ENCODE peak calls at places on chromosomes 11 and 22, in four cellular contexts. U is A549, S is K562, T is HepG2. F is an unnamed sample.
A peak's percentile ranks its signal among the peaks of the same experiment; 100 is the strongest.

GRCh38 chr11:128714881-128715280 is 21.0 kb downstream of the FLI1 start:
- DNase-seq in U (no peak), T (no peak), S (no peak), F (peak; percentile 97)

GRCh38 chr11:29773656-29774264 is 243.1 kb downstream of the KCNA4 start:
- DNase-seq in U (no peak), S (no peak), T (no peak), F (no peak)

GRCh38 chr22:35894464-35894878 is 134.2 kb downstream of the RBFOX2 start:
- DNase-seq in T (no peak), U (no peak), S (no peak), F (no peak)

GRCh38 chr11:70692131-70692530 is 293.8 kb downstream of the CTTN start:
- DNase-seq in U (no peak), T (no peak), S (no peak), F (no peak)

GRCh38 chr22:41315586-41315985 is 14.3 kb downstream of the ZC3H7B start:
- DNase-seq in S (no peak), U (no peak), T (no peak), F (no peak)

GRCh38 chr11:3010521-3011275 is 18.6 kb upstream of the NAP1L4 start:
- DNase-seq in S (no peak), U (no peak), T (no peak), F (no peak)

GRCh38 chr11:4514196-4514595 is 30.8 kb upstream of the OR52M1 start:
- DNase-seq in U (no peak), S (no peak), T (no peak), F (no peak)

GRCh38 chr22:30226192-30226832 is 20.2 kb downstream of the LIF start:
- DNase-seq in T (peak; percentile 44), U (peak; percentile 58), S (no peak), F (peak; percentile 56)

GRCh38 chr22:49966041-49966715 is 5.6 kb downstream of the PIM3 start:
- DNase-seq in U (no peak), S (no peak), T (no peak), F (no peak)
- TF ChIP-seq USF2 in U (no peak), S (no peak), T (no peak), F (no peak)

GRCh38 chr11:107787733-107788132 is 70.9 kb downstream of the SLC35F2 start:
- DNase-seq in U (no peak), S (no peak), T (no peak), F (no peak)
- TF ChIP-seq MAZ in U (no peak), S (no peak), T (no peak), F (no peak)

GRCh38 chr11:1271002-1271401 is 38.4 kb downstream of the TOLLIP start:
- DNase-seq in S (peak; percentile 48), U (no peak), T (no peak), F (peak; percentile 12)

GRCh38 chr11:1271406-1271805 is 38.0 kb downstream of the TOLLIP start:
- DNase-seq in S (no peak), T (no peak), U (no peak), F (no peak)

GRCh38 chr11:1274501-1274900 is 34.9 kb downstream of the TOLLIP start:
- DNase-seq in S (no peak), U (no peak), T (no peak), F (no peak)

GRCh38 chr11:1271927-1272326 is 37.5 kb downstream of the TOLLIP start:
- DNase-seq in T (no peak), U (no peak), S (no peak), F (no peak)

DNA sequence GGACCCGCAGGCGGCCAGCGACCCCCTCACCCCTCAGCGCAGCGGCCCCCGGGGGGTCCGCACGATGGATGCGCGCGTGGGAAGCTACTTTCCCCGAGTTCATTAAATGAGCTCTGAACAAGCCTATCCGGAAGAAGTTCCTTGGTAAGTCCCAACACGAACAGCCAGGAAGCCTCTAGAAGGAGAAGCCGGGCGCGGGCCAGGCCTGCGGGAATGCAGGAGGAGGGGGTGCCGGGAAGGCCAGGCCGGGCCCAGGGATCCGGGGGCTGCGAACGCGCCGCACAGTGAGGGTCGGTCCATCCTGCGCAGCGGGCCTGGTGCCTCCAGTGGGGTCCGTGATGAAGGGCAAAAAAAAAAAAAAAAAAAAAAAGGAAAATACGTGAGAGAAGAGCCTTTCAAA is 36.9 kb downstream of the TOLLIP start:
- DNase-seq in S (no peak), T (no peak), U (no peak), F (no peak)
- TF ChIP-seq USF2 in S (no peak), T (no peak), U (no peak), F (no peak)

DNA sequence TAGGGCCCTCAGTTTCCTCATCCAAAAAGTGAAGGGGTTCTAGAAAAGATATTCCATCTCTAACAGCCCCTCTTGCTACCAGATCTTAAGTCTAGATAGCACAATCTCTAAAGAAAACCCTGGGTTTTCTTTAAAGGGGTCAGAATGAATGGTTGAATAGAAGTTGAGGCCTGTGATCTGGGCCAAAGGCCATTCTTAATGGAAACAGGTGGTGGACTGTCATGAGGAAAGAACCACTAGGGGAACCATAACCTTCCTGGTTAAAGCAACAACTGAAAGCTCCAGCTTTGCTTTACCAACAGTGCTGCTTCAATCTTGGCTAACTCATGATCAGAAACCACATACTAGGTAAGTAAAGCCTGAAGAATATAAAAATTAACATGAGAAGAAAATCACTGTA is 1.8 kb downstream of the CELF1 start:
- DNase-seq in U (peak; percentile 45), T (peak; percentile 57), S (no peak), F (peak; percentile 48)
- TF ChIP-seq MAZ in U (no peak), T (no peak), S (no peak), F (no peak)

GRCh38 chr11:60175860-60176275 is 7.0 kb downstream of the MS4A6A start:
- DNase-seq in T (no peak), U (no peak), S (no peak), F (no peak)
- TF ChIP-seq USF2 in T (no peak), U (no peak), S (no peak), F (no peak)

F was measured in IMR-90.